ENCODE peak calls at places on chromosomes 4 and X, in four cellular contexts. One of them, this sample, is unnamed.

GRCh38 chr4:42302348-42302747 is 94.9 kb upstream of the SHISA3 start:
- DNase-seq in H1: no peak
- DNase-seq in H9: peak
- DNase-seq in IMR-90: peak
- DNase-seq in this sample: peak

GRCh38 chrX:46759645-46759974 is 692 bp upstream of the SLC9A7 start:
- DNase-seq in H1: no peak
- DNase-seq in H9: no peak
- DNase-seq in IMR-90: peak
- DNase-seq in this sample: peak

GRCh38 chr4:24932831-24933230 is 20.0 kb upstream of the CCDC149 start:
- DNase-seq in H1: no peak
- DNase-seq in H9: no peak
- DNase-seq in IMR-90: peak
- DNase-seq in this sample: no peak

GRCh38 chr4:153014460-153014859 is 78.3 kb downstream of the FHDC1 start:
- DNase-seq in H1: no peak
- DNase-seq in H9: no peak
- DNase-seq in IMR-90: peak
- DNase-seq in this sample: no peak

GRCh38 chrX:154059231-154059630 is 38.3 kb downstream of the MECP2 start:
- DNase-seq in H1: no peak
- DNase-seq in H9: no peak
- DNase-seq in IMR-90: no peak
- DNase-seq in this sample: no peak

GRCh38 chrX:149221246-149221645 is 283.9 kb downstream of the IDS start:
- DNase-seq in H1: no peak
- DNase-seq in H9: no peak
- DNase-seq in IMR-90: no peak
- DNase-seq in this sample: no peak

GRCh38 chrX:49064735-49065134 is 5.9 kb downstream of the CCDC120 start:
- DNase-seq in H1: no peak
- DNase-seq in H9: no peak
- DNase-seq in IMR-90: no peak
- DNase-seq in this sample: no peak

GRCh38 chrX:111244238-111244750 is 26.0 kb downstream of the CAPN6 start:
- DNase-seq in H1: no peak
- DNase-seq in H9: no peak
- DNase-seq in IMR-90: peak
- DNase-seq in this sample: peak

GRCh38 chrX:68571292-68572256 is 72.7 kb downstream of the YIPF6 start:
- DNase-seq in H1: no peak
- DNase-seq in H9: no peak
- DNase-seq in IMR-90: peak
- DNase-seq in this sample: peak

GRCh38 chr4:156805696-156806095 is 165.9 kb downstream of the PDGFC start:
- DNase-seq in H1: no peak
- DNase-seq in H9: no peak
- DNase-seq in IMR-90: no peak
- DNase-seq in this sample: peak

GRCh38 chr4:22686156-22686555 is 6.6 kb upstream of the GBA3 start:
- DNase-seq in H1: no peak
- DNase-seq in H9: no peak
- DNase-seq in IMR-90: no peak
- DNase-seq in this sample: no peak

GRCh38 chrX:131907488-131908314 is 115.4 kb upstream of the STK26 start:
- DNase-seq in H1: no peak
- DNase-seq in H9: peak
- DNase-seq in IMR-90: no peak
- DNase-seq in this sample: no peak

GRCh38 chr4:150229538-150229937 is 151.3 kb downstream of the DCLK2 start:
- DNase-seq in H1: no peak
- DNase-seq in H9: no peak
- DNase-seq in IMR-90: peak
- DNase-seq in this sample: no peak

GRCh38 chr4:6875431-6875831 is 34.2 kb upstream of the TBC1D14 start:
- DNase-seq in H1: no peak
- DNase-seq in H9: no peak
- DNase-seq in IMR-90: no peak
- DNase-seq in this sample: no peak

GRCh38 chrX:136205882-136206281 is 45.3 kb downstream of the MAP7D3 start:
- DNase-seq in H1: no peak
- DNase-seq in H9: no peak
- DNase-seq in IMR-90: no peak
- DNase-seq in this sample: no peak

GRCh38 chr4:187602339-187603092 is 393.1 kb upstream of the ZFP42 start:
- DNase-seq in H1: no peak
- DNase-seq in H9: no peak
- DNase-seq in IMR-90: peak
- DNase-seq in this sample: no peak

GRCh38 chrX:72714471-72714916 is 388 bp upstream of the PHKA1 start:
- DNase-seq in H1: peak
- DNase-seq in H9: peak
- DNase-seq in IMR-90: peak
- DNase-seq in this sample: peak

GRCh38 chr4:169272265-169272886 is 1.6 kb upstream of the SH3RF1 start:
- DNase-seq in H1: no peak
- DNase-seq in H9: no peak
- DNase-seq in IMR-90: peak
- DNase-seq in this sample: no peak

GRCh38 chr4:68494688-68495087 is 47.4 kb downstream of the TMPRSS11E start:
- DNase-seq in H1: no peak
- DNase-seq in H9: no peak
- DNase-seq in IMR-90: no peak
- DNase-seq in this sample: no peak

GRCh38 chr4:57109847-57110634 is at the start of gene IGFBP7:
- DNase-seq in H1: peak
- DNase-seq in H9: no peak
- DNase-seq in IMR-90: no peak
- DNase-seq in this sample: no peak
- H2BK5ac ChIP-seq in H1: no peak
- H2BK5ac ChIP-seq in H9: no peak
- H2BK5ac ChIP-seq in IMR-90: peak
- H2BK5ac ChIP-seq in this sample: no peak

DNA sequence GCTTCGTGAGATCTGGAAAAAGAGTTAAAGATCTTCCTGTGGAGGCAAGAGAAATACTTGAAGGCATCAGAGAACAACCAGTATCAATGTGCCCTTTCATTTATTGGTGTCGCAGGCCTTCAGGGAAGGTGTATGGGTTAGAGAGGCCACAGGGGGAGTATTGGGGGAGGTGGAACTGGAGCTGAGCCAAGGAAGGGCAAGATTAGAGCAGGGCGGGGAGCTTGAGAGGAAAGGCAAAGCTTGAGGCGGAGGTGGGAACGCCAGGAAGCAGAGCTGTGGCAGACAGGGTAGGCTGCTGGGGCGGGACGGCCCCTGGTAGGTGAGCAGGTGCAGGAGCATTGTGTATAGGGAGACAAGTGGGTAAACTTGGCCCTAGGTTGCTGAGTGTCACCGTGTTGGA is 329.9 kb downstream of the ARHGAP10 start:
- DNase-seq in H1: no peak
- DNase-seq in H9: no peak
- DNase-seq in IMR-90: no peak
- DNase-seq in this sample: peak
- H4K5ac ChIP-seq in H1: no peak
- H4K5ac ChIP-seq in H9: no peak
- H4K5ac ChIP-seq in IMR-90: no peak
- H4K5ac ChIP-seq in this sample: no peak

GRCh38 chr4:107348188-107348872 is 312.2 kb upstream of the DKK2 start:
- DNase-seq in H1: no peak
- DNase-seq in H9: no peak
- DNase-seq in IMR-90: no peak
- DNase-seq in this sample: no peak
- H2BK5ac ChIP-seq in H1: no peak
- H2BK5ac ChIP-seq in H9: no peak
- H2BK5ac ChIP-seq in IMR-90: no peak
- H2BK5ac ChIP-seq in this sample: no peak

DNA sequence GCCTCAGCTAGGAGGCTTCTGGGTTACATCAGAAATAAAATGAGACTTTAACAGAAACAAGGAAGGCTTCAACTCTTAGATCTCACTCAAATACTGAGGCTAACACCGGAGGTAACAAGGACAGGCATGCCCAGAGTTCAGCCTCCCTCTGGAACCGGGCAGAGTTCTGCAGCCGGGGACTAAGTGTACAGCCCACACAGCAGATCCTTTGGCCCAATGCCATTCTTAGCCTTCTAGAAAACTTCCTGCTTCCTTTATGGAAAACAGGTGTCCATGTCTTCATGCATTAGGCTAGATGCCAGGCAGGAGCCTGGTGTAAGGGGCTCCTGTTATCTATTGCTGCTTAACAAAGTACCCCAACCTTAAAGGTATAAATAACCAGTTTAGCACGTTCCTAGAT is 369.7 kb downstream of the BCOR start:
- DNase-seq in H1: no peak
- DNase-seq in H9: no peak
- DNase-seq in IMR-90: peak
- DNase-seq in this sample: no peak
- H4K5ac ChIP-seq in H1: no peak
- H4K5ac ChIP-seq in H9: no peak
- H4K5ac ChIP-seq in IMR-90: no peak
- H4K5ac ChIP-seq in this sample: no peak

DNA sequence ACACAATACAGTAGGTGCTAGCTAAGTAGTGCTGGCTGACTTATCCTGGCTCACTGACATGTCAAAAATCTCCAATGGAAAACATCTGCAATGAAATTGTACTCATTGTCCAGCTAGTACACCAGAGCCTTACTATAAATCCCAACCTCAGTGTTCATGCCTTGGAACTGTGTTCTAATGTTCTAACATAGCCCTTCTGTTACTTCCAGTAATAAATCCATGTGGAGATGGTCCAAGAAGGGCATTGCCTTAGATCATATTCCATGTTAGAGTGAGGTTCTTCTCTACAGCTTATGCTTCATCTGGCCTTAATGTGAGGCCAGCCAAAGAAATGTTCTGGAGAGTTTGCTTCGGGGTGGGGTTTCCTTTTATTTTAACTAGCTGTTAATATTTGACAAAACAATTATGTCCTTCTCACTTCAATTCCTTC is 25.1 kb downstream of the ENOX2 start:
- DNase-seq in H1: no peak
- DNase-seq in H9: no peak
- DNase-seq in IMR-90: no peak
- DNase-seq in this sample: no peak
- H2BK5ac ChIP-seq in H1: no peak
- H2BK5ac ChIP-seq in H9: no peak
- H2BK5ac ChIP-seq in IMR-90: no peak
- H2BK5ac ChIP-seq in this sample: no peak

DNA sequence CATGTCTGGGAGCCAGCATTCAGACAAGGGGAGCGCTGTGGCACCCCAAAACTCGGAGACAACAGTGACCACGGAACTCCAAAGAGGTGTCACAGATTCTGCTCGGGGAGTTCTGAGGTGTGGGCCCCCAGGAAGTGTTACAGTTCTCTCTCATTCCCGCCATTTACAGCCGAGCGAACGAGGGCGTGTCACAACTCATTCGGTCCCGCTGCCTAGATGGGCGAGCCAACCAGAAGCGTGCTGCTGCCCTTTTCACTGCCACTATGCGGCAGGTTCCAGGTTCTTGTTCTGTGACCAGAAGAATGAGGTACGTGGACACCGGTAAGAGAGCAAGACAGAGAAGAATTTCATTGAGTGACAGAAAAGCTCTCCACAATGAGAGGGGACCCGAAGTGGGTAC is 1370.6 kb upstream of the AGA start:
- DNase-seq in H1: no peak
- DNase-seq in H9: no peak
- DNase-seq in IMR-90: no peak
- DNase-seq in this sample: no peak
- H4K5ac ChIP-seq in H1: no peak
- H4K5ac ChIP-seq in H9: no peak
- H4K5ac ChIP-seq in IMR-90: no peak
- H4K5ac ChIP-seq in this sample: no peak

GRCh38 chrX:22136711-22137110 is 104.6 kb downstream of the PHEX start:
- DNase-seq in H1: no peak
- DNase-seq in H9: no peak
- DNase-seq in IMR-90: peak
- DNase-seq in this sample: no peak

GRCh38 chrX:22135171-22135711 is 103.1 kb downstream of the PHEX start:
- DNase-seq in H1: no peak
- DNase-seq in H9: no peak
- DNase-seq in IMR-90: peak
- DNase-seq in this sample: no peak

GRCh38 chrX:22135994-22136684 is 104.0 kb downstream of the PHEX start:
- DNase-seq in H1: no peak
- DNase-seq in H9: no peak
- DNase-seq in IMR-90: peak
- DNase-seq in this sample: peak

GRCh38 chrX:22128961-22129360 is 96.8 kb downstream of the PHEX start:
- DNase-seq in H1: no peak
- DNase-seq in H9: no peak
- DNase-seq in IMR-90: no peak
- DNase-seq in this sample: no peak

GRCh38 chrX:22134681-22135080 is 102.6 kb downstream of the PHEX start:
- DNase-seq in H1: no peak
- DNase-seq in H9: no peak
- DNase-seq in IMR-90: peak
- DNase-seq in this sample: peak
- H2BK5ac ChIP-seq in H1: no peak
- H2BK5ac ChIP-seq in H9: no peak
- H2BK5ac ChIP-seq in IMR-90: peak
- H2BK5ac ChIP-seq in this sample: no peak

DNA sequence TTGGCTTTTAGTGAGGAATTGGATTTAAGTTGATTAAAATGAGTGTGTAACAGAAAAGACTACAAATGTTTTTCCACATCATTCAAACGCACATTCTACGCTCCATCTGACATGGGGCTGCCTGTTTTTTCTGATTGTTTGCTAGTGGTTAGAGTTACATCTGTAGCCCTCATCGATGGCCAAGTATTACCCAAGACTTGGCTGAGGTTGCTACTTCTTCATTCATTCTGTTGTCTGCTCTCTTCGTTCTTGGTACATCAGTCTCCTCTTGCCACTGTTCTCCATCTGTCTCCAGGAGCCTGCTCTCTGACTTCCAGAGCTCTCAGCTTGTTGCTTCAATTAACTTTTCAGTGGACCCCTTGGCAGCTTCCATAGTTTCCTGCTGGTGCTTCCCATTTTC is 1844.6 kb upstream of the TENM3 start:
- DNase-seq in H1: no peak
- DNase-seq in H9: no peak
- DNase-seq in IMR-90: no peak
- DNase-seq in this sample: no peak
- H4K5ac ChIP-seq in H1: no peak
- H4K5ac ChIP-seq in H9: no peak
- H4K5ac ChIP-seq in IMR-90: no peak
- H4K5ac ChIP-seq in this sample: no peak